ENCODE peak calls at places on chromosome 11, in four cellular contexts. N, L, G and E are unnamed samples.

GRCh38 chr11:101840720-101841119 is 74.1 kb upstream of the CEP126 start:
- DNase-seq in N (no peak), L (no peak), G (no peak), E (no peak)

GRCh38 chr11:74933765-74934164 is 15.1 kb downstream of the XRRA1 start:
- DNase-seq in N (no peak), L (no peak), G (no peak), E (no peak)

GRCh38 chr11:61978703-61979661 is 11.5 kb upstream of the FTH1 start:
- DNase-seq in N (peak), L (no peak), G (peak), E (no peak)

GRCh38 chr11:106585061-106585460 is 433.2 kb downstream of the GUCY1A2 start:
- DNase-seq in N (peak), L (no peak), G (peak), E (no peak)

GRCh38 chr11:64918056-64918455 is 1.0 kb upstream of the ATG2A start:
- DNase-seq in N (peak), L (no peak), G (peak), E (peak)

GRCh38 chr11:60165538-60165937 is 17.3 kb downstream of the MS4A6A start:
- DNase-seq in N (no peak), L (no peak), G (no peak), E (no peak)

GRCh38 chr11:32137263-32137662 is 46.4 kb downstream of the RCN1 start:
- DNase-seq in N (peak), L (no peak), G (peak), E (no peak)

GRCh38 chr11:120215634-120216033 is 4.8 kb downstream of the OAF start:
- DNase-seq in N (peak), L (no peak), G (peak), E (no peak)

GRCh38 chr11:64296236-64296635 is 3.9 kb upstream of the CATSPERZ start:
- DNase-seq in N (no peak), L (no peak), G (no peak), E (no peak)

GRCh38 chr11:44787070-44787469 is 60.3 kb downstream of the TSPAN18 start:
- DNase-seq in N (no peak), L (no peak), G (no peak), E (no peak)
- H3K4me3 ChIP-seq in N (no peak), L (no peak), G (no peak), E (no peak)

DNA sequence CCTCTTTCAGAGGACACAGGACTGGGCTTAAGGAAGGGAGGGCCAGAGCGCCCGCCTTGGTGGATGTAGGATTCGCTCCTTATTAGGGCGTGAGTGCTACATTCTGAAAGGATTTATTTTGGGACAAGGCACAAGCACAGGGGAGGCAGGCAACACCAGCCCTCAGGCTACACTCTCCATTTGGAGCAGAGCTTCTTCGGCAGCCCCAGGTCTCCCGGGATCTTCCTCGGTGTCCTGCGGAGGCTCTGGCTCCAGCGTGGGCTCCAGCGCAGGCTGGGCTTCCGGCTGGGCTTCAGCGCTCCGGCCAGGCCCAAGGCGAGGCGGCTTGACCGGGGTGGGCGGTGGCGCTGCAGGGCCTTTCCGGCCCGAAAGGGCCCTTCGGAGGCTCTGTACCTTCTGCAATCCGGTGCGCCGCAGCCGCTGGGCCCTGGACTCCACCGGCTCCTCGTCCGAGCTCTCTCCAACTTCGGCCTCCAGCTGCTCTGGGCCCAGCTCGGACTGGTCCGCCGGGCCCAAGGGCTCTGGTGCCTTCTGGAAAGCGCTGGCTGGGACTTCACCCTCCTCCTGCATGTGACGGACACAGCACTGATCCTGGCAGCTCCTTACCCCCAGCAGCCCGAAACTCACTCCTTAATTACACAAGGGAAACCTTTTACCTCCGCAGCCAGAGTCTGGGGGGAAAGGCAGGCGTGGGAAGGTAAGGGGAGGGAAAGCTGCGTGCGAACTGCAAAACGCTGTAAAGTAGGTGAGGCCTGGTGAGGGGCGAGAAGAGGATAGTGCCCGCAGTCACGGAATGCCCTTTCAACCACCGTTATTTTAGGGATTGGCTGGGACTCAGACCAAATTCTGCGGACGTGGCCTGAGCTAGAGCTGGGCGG is 1.1 kb downstream of the CAVIN3 start:
- DNase-seq in N (peak), L (no peak), G (peak), E (no peak)
- H3K4me3 ChIP-seq in N (peak), L (peak), G (peak), E (no peak)

DNA sequence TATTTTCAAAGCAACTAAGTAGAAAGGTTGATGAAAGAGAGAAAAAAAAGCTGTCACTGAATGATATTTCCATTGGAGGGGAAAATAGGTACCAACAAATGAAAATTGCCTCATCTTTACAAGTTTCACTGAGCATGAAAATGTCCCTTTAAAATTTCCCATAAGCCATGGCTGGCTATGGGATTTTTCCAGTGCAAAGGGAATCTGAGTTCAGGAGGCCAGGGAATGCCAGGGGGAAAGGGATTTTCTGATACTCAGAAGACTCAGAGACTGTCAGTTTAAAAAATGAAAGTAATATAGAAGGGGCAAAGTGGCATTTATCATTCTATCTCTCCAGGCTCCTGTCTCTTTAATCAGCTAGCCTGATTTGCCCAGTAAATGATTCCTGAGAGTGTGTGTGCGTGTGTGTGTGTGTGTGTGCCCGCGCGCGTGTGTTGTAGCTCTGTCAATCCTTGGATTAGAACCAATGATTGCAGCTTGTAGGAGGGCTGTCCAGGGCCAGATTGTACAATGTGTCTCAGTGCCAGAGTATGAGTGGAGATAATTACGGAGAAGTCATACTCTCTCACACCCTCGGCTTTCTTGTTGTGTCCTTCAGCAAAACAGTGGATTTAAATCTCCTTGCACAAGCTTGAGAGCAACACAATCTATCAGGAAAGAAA is at the start of gene NTM:
- DNase-seq in N (peak), L (peak), G (peak), E (no peak)
- H3K4me3 ChIP-seq in N (no peak), L (no peak), G (no peak), E (no peak)

GRCh38 chr11:133955945-133956421 is 785 bp downstream of the IGSF9B start:
- DNase-seq in N (no peak), L (no peak), G (no peak), E (no peak)
- H3K4me3 ChIP-seq in N (peak), L (peak), G (no peak), E (peak)

GRCh38 chr11:118522571-118523072 is 4.7 kb upstream of the TTC36 start:
- DNase-seq in N (peak), L (no peak), G (peak), E (no peak)

GRCh38 chr11:118526688-118527087 is 586 bp upstream of the TTC36 start:
- DNase-seq in N (no peak), L (no peak), G (no peak), E (no peak)

GRCh38 chr11:118521892-118522311 is 5.4 kb upstream of the TTC36 start:
- DNase-seq in N (peak), L (no peak), G (no peak), E (no peak)

GRCh38 chr11:118524757-118525465 is 2.4 kb upstream of the TTC36 start:
- DNase-seq in N (no peak), L (no peak), G (no peak), E (no peak)

GRCh38 chr11:118524356-118524755 is 2.9 kb upstream of the TTC36 start:
- DNase-seq in N (no peak), L (no peak), G (no peak), E (no peak)
- H3K4me3 ChIP-seq in N (no peak), L (no peak), G (no peak), E (no peak)

GRCh38 chr11:110327508-110327907 is 31.1 kb upstream of the RDX start:
- DNase-seq in N (no peak), L (no peak), G (no peak), E (no peak)
- H3K4me3 ChIP-seq in N (no peak), L (no peak), G (no peak), E (no peak)

GRCh38 chr11:118216621-118217526 is 7.9 kb downstream of the JAML start:
- DNase-seq in N (no peak), L (no peak), G (no peak), E (no peak)
- H3K4me3 ChIP-seq in N (no peak), L (no peak), G (no peak), E (no peak)

GRCh38 chr11:57762235-57762866 is 749 bp downstream of the CTNND1 start:
- DNase-seq in N (peak), L (peak), G (no peak), E (peak)
- H3K4me3 ChIP-seq in N (peak), L (peak), G (peak), E (peak)

DNA sequence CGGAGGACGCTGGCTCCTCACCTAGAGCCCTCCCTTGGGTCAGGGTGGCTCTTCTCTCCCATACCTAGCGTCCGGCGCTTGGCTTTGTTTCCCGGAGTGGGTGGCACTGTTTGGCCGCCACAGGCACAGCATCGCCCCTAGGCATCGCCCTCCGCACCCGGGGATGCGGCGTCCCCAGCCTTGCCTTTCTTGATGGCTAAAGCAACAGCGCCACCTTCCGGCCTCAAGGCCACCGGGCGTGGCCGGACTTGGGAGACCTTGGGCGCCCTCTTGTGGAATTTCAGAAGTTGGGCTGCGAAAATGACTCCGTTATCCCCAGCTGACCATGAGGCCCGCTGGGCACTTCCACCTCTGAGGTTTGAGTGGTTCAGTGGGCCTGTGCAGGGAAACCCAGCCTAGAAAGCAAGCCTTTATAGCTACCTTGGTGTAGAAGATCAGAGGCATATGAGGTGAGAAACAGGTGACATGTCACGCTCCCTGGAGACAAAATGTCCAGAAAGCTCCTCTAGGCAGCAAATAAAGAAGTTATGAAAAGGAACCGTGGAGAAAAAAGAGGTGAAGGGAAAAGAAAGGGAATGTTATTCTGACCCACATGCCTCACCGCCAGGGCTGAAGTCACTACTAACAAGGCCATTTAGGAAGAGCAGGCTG is 54.3 kb downstream of the SNX19 start:
- DNase-seq in N (peak), L (peak), G (peak), E (peak)
- H3K4me3 ChIP-seq in N (no peak), L (no peak), G (peak), E (no peak)

GRCh38 chr11:115930276-115930675 is 426.1 kb upstream of the CADM1 start:
- DNase-seq in N (no peak), L (no peak), G (no peak), E (no peak)
- H3K4me3 ChIP-seq in N (no peak), L (no peak), G (no peak), E (no peak)